ENCODE peak calls at places on chromosomes 13 and 19, in seven cellular contexts. I, W, L, N, C, Q and Y are unnamed samples. For H3K27me3, the result is how much of the 10 kb centered on the place peaks cover.

GRCh38 chr19:28239270-28239669 is 973.7 kb downstream of the UQCRFS1 start:
- DNase-seq in I (peak), C (no peak), N (peak), Q (no peak), W (no peak), L (no peak), Y (no peak)

GRCh38 chr13:112885782-112886268 is 83.2 kb upstream of the MCF2L start:
- DNase-seq in L (peak), N (peak), W (peak), Q (peak), I (peak), C (peak), Y (peak)

GRCh38 chr19:13396256-13397080 is 109.8 kb downstream of the CACNA1A start:
- DNase-seq in C (peak), I (no peak), W (peak), N (peak), L (no peak), Q (peak), Y (peak)

GRCh38 chr19:2290441-2291184 is 8.6 kb upstream of the PEAK3 start:
- DNase-seq in L (no peak), N (peak), C (peak), W (no peak), Q (no peak), I (no peak), Y (no peak)

GRCh38 chr13:46160474-46161066 is 21.4 kb downstream of the LCP1 start:
- DNase-seq in Q (peak), N (peak), I (no peak), C (peak), L (no peak), W (peak), Y (peak)

GRCh38 chr19:5107432-5108122 is 138.7 kb downstream of the KDM4B start:
- DNase-seq in L (no peak), C (no peak), I (peak), N (no peak), W (no peak), Q (peak), Y (no peak)

GRCh38 chr13:113064000-113064533 is 41.5 kb upstream of the F7 start:
- DNase-seq in C (no peak), Q (no peak), L (peak), I (no peak), W (no peak), N (no peak), Y (no peak)

GRCh38 chr13:74206061-74206561 is 71.9 kb upstream of the KLF12 start:
- DNase-seq in N (peak), C (no peak), L (no peak), W (peak), Q (no peak), I (no peak), Y (peak)

GRCh38 chr13:75724742-75725504 is 88.8 kb downstream of the LMO7 start:
- DNase-seq in W (no peak), Q (no peak), N (no peak), L (no peak), C (no peak), I (no peak), Y (no peak)

GRCh38 chr13:46146898-46147297 is 35.1 kb downstream of the LCP1 start:
- DNase-seq in C (no peak), Q (no peak), L (no peak), N (peak), I (peak), W (peak), Y (no peak)

GRCh38 chr19:10797078-10797477 is 38.9 kb downstream of the TMED1 start:
- DNase-seq in L (no peak), I (no peak), W (no peak), C (no peak), N (no peak), Q (no peak), Y (no peak)

GRCh38 chr13:76019421-76020044 is 383.4 kb downstream of the LMO7 start:
- DNase-seq in N (peak), I (peak), L (no peak), W (no peak), C (no peak), Q (no peak), Y (no peak)

GRCh38 chr13:57128909-57129308 is 11.8 kb upstream of the PRR20A start:
- DNase-seq in N (peak), I (no peak), W (no peak), C (no peak), Q (no peak), L (no peak), Y (no peak)

GRCh38 chr19:13748169-13748884 is 16.0 kb upstream of the MRI1 start:
- DNase-seq in C (peak), Q (peak), I (no peak), N (peak), W (peak), L (no peak), Y (no peak)

GRCh38 chr19:31483226-31483857 is 134.1 kb upstream of the TSHZ3 start:
- DNase-seq in L (no peak), C (no peak), W (no peak), N (no peak), Q (no peak), I (no peak), Y (no peak)

GRCh38 chr13:78491978-78492377 is 111.4 kb downstream of the POU4F1 start:
- DNase-seq in C (no peak), W (no peak), Q (no peak), I (no peak), L (no peak), N (no peak), Y (no peak)

GRCh38 chr13:51761638-51762350 is 42.2 kb downstream of the DHRS12 start:
- DNase-seq in N (no peak), L (no peak), W (no peak), Q (no peak), C (peak), I (no peak), Y (no peak)

GRCh38 chr19:52991021-52991420 is 22.7 kb upstream of the ERVV-1 start:
- DNase-seq in N (no peak), Q (no peak), L (no peak), I (no peak), W (no peak), C (no peak), Y (no peak)

GRCh38 chr19:29083863-29084262 is 129.1 kb downstream of the UQCRFS1 start:
- DNase-seq in I (no peak), L (no peak), N (no peak), W (no peak), Q (no peak), C (no peak), Y (no peak)

GRCh38 chr19:2136796-2137195 is 14.6 kb downstream of the AP3D1 start:
- DNase-seq in L (peak), W (no peak), Q (no peak), C (peak), I (no peak), N (no peak), Y (no peak)

GRCh38 chr19:10505583-10506229 is 2.5 kb upstream of the KEAP1 start:
- DNase-seq in N (peak), L (peak), C (peak), Q (peak), I (peak), W (peak), Y (no peak)

GRCh38 chr13:60143775-60144174 is 20.0 kb downstream of the DIAPH3 start:
- DNase-seq in I (no peak), L (no peak), W (no peak), N (peak), Q (no peak), C (no peak), Y (no peak)

GRCh38 chr13:102530751-102531150 is 66.0 kb upstream of the TPP2 start:
- DNase-seq in I (no peak), C (no peak), N (no peak), L (no peak), W (no peak), Q (no peak), Y (no peak)

GRCh38 chr19:4759388-4760284 is 31.9 kb upstream of the FEM1A start:
- DNase-seq in I (peak), C (peak), L (peak), Q (peak), W (peak), N (peak), Y (peak)

GRCh38 chr13:76538004-76538403 is 348.2 kb downstream of the KCTD12 start:
- DNase-seq in W (no peak), Q (no peak), C (no peak), I (no peak), N (peak), L (no peak), Y (no peak)

GRCh38 chr19:23515551-23515950 is 120.3 kb upstream of the ZNF91 start:
- DNase-seq in W (no peak), I (no peak), L (no peak), Q (no peak), N (no peak), C (no peak), Y (no peak)

GRCh38 chr19:21940684-21941083 is 70.1 kb downstream of the ZNF208 start:
- DNase-seq in W (no peak), L (no peak), Q (no peak), I (no peak), C (no peak), N (no peak), Y (no peak)

GRCh38 chr19:46014534-46014933 is 8.3 kb downstream of the PGLYRP1 start:
- DNase-seq in I (no peak), N (no peak), L (no peak), W (no peak), Q (no peak), C (peak), Y (no peak)

GRCh38 chr13:80235559-80236296 is 105.2 kb downstream of the SPRY2 start:
- DNase-seq in Q (peak), L (no peak), I (no peak), W (peak), N (peak), C (no peak), Y (no peak)

GRCh38 chr13:90502143-90502542 is 845.3 kb upstream of the MIR17HG start:
- DNase-seq in Q (no peak), C (no peak), I (no peak), W (no peak), L (no peak), N (no peak), Y (no peak)

GRCh38 chr19:29622191-29623070 is 16.3 kb downstream of the POP4 start:
- DNase-seq in W (no peak), C (no peak), N (no peak), I (no peak), L (peak), Q (no peak), Y (no peak)

GRCh38 chr13:30107536-30108136 is 199.7 kb downstream of the KATNAL1 start:
- DNase-seq in N (no peak), C (no peak), I (no peak), L (no peak), Q (no peak), W (peak), Y (no peak)

GRCh38 chr13:41547253-41548000 is 90.1 kb downstream of the RGCC start:
- DNase-seq in Q (peak), C (no peak), N (no peak), L (peak), W (no peak), I (no peak), Y (no peak)

GRCh38 chr19:18170714-18171255 is 2.8 kb upstream of the IFI30 start:
- DNase-seq in I (no peak), C (peak), Q (peak), W (no peak), N (no peak), L (no peak), Y (no peak)

GRCh38 chr13:99628442-99628841 is 127.2 kb downstream of the TM9SF2 start:
- DNase-seq in L (no peak), N (no peak), C (no peak), Q (no peak), I (no peak), W (no peak), Y (no peak)

GRCh38 chr13:39787086-39787487 is 131.6 kb downstream of the COG6 start:
- DNase-seq in N (no peak), I (no peak), L (no peak), C (no peak), W (no peak), Q (no peak), Y (no peak)

GRCh38 chr19:18939922-18940775 is 868 bp downstream of the HOMER3 start:
- DNase-seq in Q (peak), I (peak), L (peak), C (peak), W (peak), N (peak), Y (no peak)

GRCh38 chr19:33396701-33397535 is 23.4 kb downstream of the CEBPG start:
- DNase-seq in W (no peak), I (no peak), C (peak), Q (peak), N (peak), L (peak), Y (no peak)

GRCh38 chr19:6127716-6128335 is 7.6 kb upstream of the ACSBG2 start:
- DNase-seq in L (no peak), N (no peak), W (peak), Q (no peak), C (no peak), I (no peak), Y (no peak)

GRCh38 chr19:6125571-6125989 is 9.9 kb upstream of the ACSBG2 start:
- DNase-seq in Q (peak), N (peak), L (no peak), C (peak), I (peak), W (peak), Y (no peak)

DNA sequence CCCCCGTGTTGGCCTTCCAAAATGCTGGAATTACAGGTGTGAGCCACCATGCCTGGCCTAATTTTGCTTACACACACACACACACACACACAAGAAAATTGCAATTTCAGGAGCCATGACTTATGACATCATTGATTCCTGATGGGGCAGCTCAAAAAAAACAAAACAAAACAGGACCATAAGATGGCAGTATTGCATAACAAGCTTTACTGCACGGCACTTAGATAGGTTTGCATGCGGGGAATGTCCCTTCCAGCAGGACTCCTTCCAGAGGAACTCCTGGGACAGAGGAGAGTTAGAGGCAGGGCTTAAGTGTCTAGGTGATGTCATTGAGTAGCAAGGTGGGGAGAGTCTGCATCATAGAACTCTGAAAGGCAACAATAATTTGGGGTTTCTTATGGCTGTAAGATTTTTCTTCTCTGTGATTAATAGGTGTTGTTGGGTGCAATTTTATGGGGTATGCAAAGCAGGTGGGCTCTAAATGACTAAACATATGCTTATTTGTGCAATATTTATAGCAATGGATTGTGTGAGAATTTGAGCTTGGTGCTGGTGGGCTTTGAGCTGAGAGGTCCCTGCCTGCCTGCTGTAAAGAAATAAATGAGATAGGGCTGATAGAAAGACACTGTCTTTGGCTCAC is 9.0 kb upstream of the ACSBG2 start:
- DNase-seq in C (peak), I (peak), N (peak), L (no peak), W (peak), Q (no peak), Y (no peak)
- TF ChIP-seq CTCF in C (peak), I (peak), N (peak), L (peak), W (peak), Q (peak), Y (peak)

GRCh38 chr19:49473868-49474544 is at the start of gene FLT3LG:
- DNase-seq in C (peak), W (peak), N (peak), Q (peak), I (peak), L (peak), Y (no peak)

GRCh38 chr19:49472936-49473335 is 1.1 kb upstream of the FLT3LG start:
- DNase-seq in W (no peak), I (no peak), N (no peak), L (no peak), C (peak), Q (no peak), Y (no peak)

GRCh38 chr19:49475995-49476880 is 2.2 kb downstream of the FLT3LG start:
- DNase-seq in I (peak), L (peak), C (peak), Q (no peak), W (peak), N (peak), Y (no peak)

GRCh38 chr19:49474545-49474930 is 523 bp downstream of the FLT3LG start:
- DNase-seq in C (no peak), N (no peak), W (no peak), I (no peak), Q (no peak), L (no peak), Y (no peak)

DNA sequence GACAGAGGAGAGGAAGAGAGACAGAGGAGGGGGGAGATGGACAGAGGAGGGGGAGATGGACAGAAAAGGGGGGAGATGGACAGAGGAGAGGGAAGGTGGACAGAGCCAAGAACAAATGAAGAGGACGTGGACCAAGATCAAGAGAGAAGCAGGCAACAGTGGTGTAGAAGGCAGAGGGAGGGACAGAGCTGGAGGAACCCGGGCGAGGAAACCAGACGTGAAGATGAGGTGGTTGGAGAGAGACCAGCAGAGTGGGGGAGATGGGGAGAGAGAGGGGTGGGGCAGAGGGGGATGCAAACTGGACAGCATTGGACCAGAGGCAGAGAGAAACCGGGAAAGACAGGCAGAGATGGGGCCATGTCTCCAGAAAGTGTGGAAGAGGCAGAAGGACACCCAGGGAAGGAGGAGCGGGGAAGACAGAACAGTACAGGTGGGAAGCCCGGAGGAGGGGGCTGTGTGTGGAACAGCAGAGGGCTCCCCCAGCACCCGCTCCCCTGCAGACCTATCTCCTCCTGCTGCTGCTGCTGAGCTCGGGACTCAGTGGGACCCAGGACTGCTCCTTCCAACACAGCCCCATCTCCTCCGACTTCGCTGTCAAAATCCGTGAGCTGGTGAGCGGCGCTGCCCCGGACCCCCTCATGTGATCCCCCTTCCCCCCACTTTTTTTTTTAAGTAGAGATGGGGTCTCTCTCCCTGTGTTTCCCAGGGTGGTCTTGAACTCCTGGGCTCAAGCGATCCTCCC is 1.3 kb downstream of the FLT3LG start:
- DNase-seq in L (no peak), Q (no peak), W (no peak), N (no peak), C (peak), I (no peak), Y (no peak)
- H3K4me3 ChIP-seq in L (no peak), Q (no peak), W (peak), N (no peak), C (peak), I (no peak), Y (no peak)

GRCh38 chr19:47435883-47436417 is 16.6 kb upstream of the MEIS3 start:
- DNase-seq in I (no peak), N (no peak), Q (no peak), W (no peak), C (peak), L (no peak), Y (no peak)
- H3K27me3 ChIP-seq in I (under half), N (under half), Q (under half), W (under half), C (under half), L (under half), Y (under half)

GRCh38 chr13:88005188-88005587 is 334.0 kb downstream of the SLITRK5 start:
- DNase-seq in W (peak), I (no peak), N (no peak), C (no peak), Q (no peak), L (no peak), Y (no peak)
- TF ChIP-seq CTCF in W (peak), I (peak), N (no peak), C (no peak), Q (no peak), L (no peak), Y (no peak)

GRCh38 chr19:49142866-49143335 is 12.3 kb downstream of the HRC start:
- DNase-seq in Q (peak), L (peak), C (peak), W (peak), N (peak), I (peak), Y (peak)
- H3K4me3 ChIP-seq in Q (no peak), L (peak), C (peak), W (peak), N (peak), I (no peak), Y (peak)

GRCh38 chr13:94214979-94215378 is 264.5 kb downstream of the DCT start:
- DNase-seq in N (no peak), Q (no peak), I (no peak), L (no peak), C (no peak), W (no peak), Y (no peak)

GRCh38 chr13:94217370-94217769 is 262.1 kb downstream of the DCT start:
- DNase-seq in N (no peak), L (no peak), I (no peak), W (no peak), Q (no peak), C (no peak), Y (no peak)

GRCh38 chr13:94218537-94218936 is 260.9 kb downstream of the DCT start:
- DNase-seq in C (no peak), Q (no peak), W (no peak), N (peak), L (no peak), I (no peak), Y (no peak)
- H3K27me3 ChIP-seq in C (under half), Q (under half), W (under half), N (under half), L (under half), I (under half), Y (under half)

DNA sequence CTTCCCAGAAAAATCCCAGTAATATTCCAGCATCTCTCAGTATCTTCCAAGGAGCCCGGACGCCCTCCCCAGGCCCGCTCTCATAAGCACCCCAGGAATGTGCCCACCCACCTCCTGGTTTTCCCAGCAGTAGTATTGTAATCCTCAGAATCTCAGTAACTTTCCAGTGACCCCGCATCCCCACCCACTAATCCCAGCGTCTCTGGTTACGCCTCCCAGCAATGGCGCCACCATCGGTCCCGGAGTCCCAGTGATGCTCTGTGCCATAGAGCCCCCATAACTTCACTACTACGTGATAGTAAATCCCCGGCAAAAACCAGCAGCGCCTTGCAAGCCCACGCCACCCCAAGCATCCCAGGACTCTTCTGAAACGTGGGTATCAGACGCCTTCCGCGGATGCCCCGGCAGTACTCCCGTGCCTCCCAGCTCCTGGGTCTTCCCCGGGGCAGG is 961 bp upstream of the PNPLA6 start:
- DNase-seq in C (peak), W (peak), I (peak), Q (peak), N (peak), L (peak), Y (peak)
- TF ChIP-seq CTCF in C (peak), W (peak), I (no peak), Q (no peak), N (peak), L (no peak), Y (peak)

GRCh38 chr13:32530841-32531253 is 7.7 kb downstream of the N4BP2L2 start:
- DNase-seq in I (no peak), W (peak), Q (no peak), C (peak), L (no peak), N (peak), Y (peak)
- H3K4me3 ChIP-seq in I (no peak), W (no peak), Q (no peak), C (peak), L (peak), N (no peak), Y (no peak)